ENCODE peak calls at places on chromosome 16, in nine cellular contexts. T is fibroblast of mammary gland; M is RWPE2; V is omental fat pad; P is BE2C; D is astrocyte of the spinal cord; J is activated CD8-positive, alpha-beta T cell treated with anti-CD3 and anti-CD28 coated beads for 36 hours; W is Caco-2; L is testis. K is an unnamed sample.

GRCh38 chr16:6375471-6376075 is 957.1 kb upstream of the RBFOX1 start:
- DNase-seq in T (no peak), D (peak), M (no peak), V (no peak), L (no peak), W (no peak), P (peak), J (no peak), K (no peak)

GRCh38 chr16:86492267-86492960 is 17.9 kb upstream of the FOXF1 start:
- DNase-seq in V (no peak), D (no peak), P (no peak), L (no peak), W (no peak), J (no peak), T (no peak), M (no peak), K (no peak)

GRCh38 chr16:85812031-85812807 is 12.7 kb downstream of the COX4I1 start:
- DNase-seq in D (no peak), L (no peak), V (no peak), T (no peak), P (no peak), W (no peak), M (no peak), J (no peak), K (no peak)

GRCh38 chr16:3642397-3643094 is 11.9 kb upstream of the DNASE1 start:
- DNase-seq in J (no peak), L (peak), W (peak), T (peak), D (peak), P (peak), M (no peak), V (no peak), K (no peak)

GRCh38 chr16:2825049-2825742 is 4.9 kb upstream of the ZG16B start:
- DNase-seq in W (no peak), T (no peak), D (no peak), L (no peak), J (no peak), P (no peak), M (peak), V (no peak), K (no peak)

GRCh38 chr16:46891910-46892309 is 7.7 kb downstream of the GPT2 start:
- DNase-seq in L (no peak), J (no peak), M (no peak), D (no peak), W (no peak), V (no peak), P (no peak), T (no peak), K (no peak)

GRCh38 chr16:46822270-46822669 is 8.7 kb downstream of the C16orf87 start:
- DNase-seq in W (no peak), V (no peak), L (no peak), M (no peak), J (peak), D (peak), P (no peak), T (peak), K (no peak)

GRCh38 chr16:35596467-35596866 is 2137.1 kb downstream of the TP53TG3F start:
- DNase-seq in D (no peak), V (no peak), W (no peak), P (no peak), L (no peak), M (no peak), J (no peak), T (no peak), K (no peak)

GRCh38 chr16:65388592-65388991 is 266.7 kb upstream of the CDH11 start:
- DNase-seq in M (no peak), J (no peak), P (no peak), V (no peak), D (peak), T (peak), L (no peak), W (no peak), K (no peak)

GRCh38 chr16:56608876-56609462 is 585 bp downstream of the MT2A start:
- DNase-seq in M (peak), T (no peak), W (no peak), L (no peak), V (no peak), D (no peak), J (peak), P (no peak), K (no peak)

GRCh38 chr16:22099256-22099975 is 7.1 kb downstream of the VWA3A start:
- DNase-seq in P (no peak), J (no peak), D (no peak), T (no peak), V (no peak), M (no peak), W (no peak), L (no peak), K (no peak)

GRCh38 chr16:19393226-19394074 is 24.2 kb upstream of the TMC5 start:
- DNase-seq in D (peak), M (peak), T (peak), W (peak), L (no peak), P (no peak), J (no peak), V (no peak), K (no peak)

GRCh38 chr16:31305219-31305618 is 45.4 kb downstream of the ITGAM start:
- DNase-seq in P (no peak), J (no peak), T (no peak), W (no peak), V (no peak), L (no peak), D (no peak), M (no peak), K (no peak)

GRCh38 chr16:23156946-23157460 is 7.8 kb upstream of the USP31 start:
- DNase-seq in V (no peak), J (no peak), D (no peak), W (no peak), M (no peak), T (no peak), P (no peak), L (no peak), K (no peak)

GRCh38 chr16:53061701-53062159 is 6.9 kb downstream of the CHD9 start:
- DNase-seq in J (peak), V (no peak), D (no peak), L (no peak), P (no peak), W (no peak), M (no peak), T (no peak), K (no peak)

GRCh38 chr16:28491970-28492474 is at the start of gene CLN3:
- DNase-seq in D (peak), P (peak), V (peak), T (peak), J (peak), M (peak), L (peak), W (peak), K (peak)

GRCh38 chr16:70701998-70702397 is 16.1 kb upstream of the MTSS2 start:
- DNase-seq in T (no peak), P (no peak), V (no peak), D (no peak), M (no peak), W (no peak), J (no peak), L (no peak), K (no peak)

GRCh38 chr16:11205754-11206459 is 50.1 kb downstream of the SOCS1 start:
- DNase-seq in W (no peak), T (no peak), P (no peak), L (no peak), D (no peak), V (no peak), J (no peak), M (no peak), K (no peak)

GRCh38 chr16:17605784-17606183 is 135.0 kb upstream of the XYLT1 start:
- DNase-seq in V (no peak), L (no peak), P (no peak), M (no peak), D (no peak), W (no peak), T (no peak), J (no peak), K (no peak)

GRCh38 chr16:73298562-73298961 is 250.6 kb upstream of the ZFHX3 start:
- DNase-seq in W (peak), P (no peak), T (no peak), D (peak), L (no peak), M (no peak), J (no peak), V (no peak), K (no peak)

GRCh38 chr16:64406661-64407267 is 715.1 kb downstream of the CDH11 start:
- DNase-seq in W (no peak), T (no peak), V (no peak), L (no peak), P (no peak), M (no peak), J (no peak), D (no peak), K (no peak)

GRCh38 chr16:83402969-83403368 is 404.8 kb upstream of the HSBP1 start:
- DNase-seq in L (no peak), T (peak), J (no peak), M (no peak), D (peak), W (no peak), P (no peak), V (no peak), K (no peak)

GRCh38 chr16:88350922-88351321 is 31.8 kb upstream of the ZNF469 start:
- DNase-seq in W (no peak), T (no peak), L (no peak), J (no peak), P (no peak), D (no peak), V (no peak), M (peak), K (no peak)

GRCh38 chr16:81189100-81189664 is 49.3 kb upstream of the BCO1 start:
- DNase-seq in L (peak), M (no peak), W (no peak), P (peak), T (peak), J (no peak), D (no peak), V (peak), K (no peak)

GRCh38 chr16:86286991-86287640 is 223.2 kb upstream of the FOXF1 start:
- DNase-seq in D (no peak), L (no peak), M (no peak), V (no peak), W (no peak), P (no peak), T (no peak), J (no peak), K (no peak)

GRCh38 chr16:53183442-53183841 is 128.7 kb downstream of the CHD9 start:
- DNase-seq in T (peak), V (no peak), J (no peak), M (no peak), W (no peak), D (no peak), L (no peak), P (no peak), K (no peak)

GRCh38 chr16:13471036-13471435 is 448.9 kb upstream of the ERCC4 start:
- DNase-seq in T (no peak), J (no peak), P (no peak), L (no peak), D (no peak), M (no peak), W (no peak), V (no peak), K (no peak)

GRCh38 chr16:15548482-15548891 is 94.5 kb downstream of the MARF1 start:
- DNase-seq in V (no peak), P (no peak), L (no peak), M (no peak), W (no peak), J (no peak), D (peak), T (no peak), K (no peak)

GRCh38 chr16:89304181-89304851 is 86.8 kb downstream of the ZNF778 start:
- DNase-seq in D (no peak), T (no peak), V (no peak), J (no peak), L (no peak), M (no peak), W (no peak), P (no peak), K (no peak)

GRCh38 chr16:88877564-88878289 is 11.3 kb upstream of the PABPN1L start:
- DNase-seq in M (no peak), D (no peak), J (no peak), P (no peak), T (no peak), L (no peak), W (no peak), V (no peak), K (no peak)

GRCh38 chr16:86531193-86531550 is 20.8 kb downstream of the FOXF1 start:
- DNase-seq in D (no peak), T (peak), W (no peak), V (no peak), J (no peak), P (no peak), L (peak), M (no peak), K (no peak)

GRCh38 chr16:30356401-30357084 is 1.4 kb upstream of the CD2BP2 start:
- DNase-seq in W (no peak), T (no peak), D (no peak), V (no peak), L (no peak), P (no peak), M (no peak), J (peak), K (no peak)

GRCh38 chr16:70478169-70478568 is 23.8 kb downstream of the FCSK start:
- DNase-seq in M (no peak), P (no peak), J (no peak), L (no peak), W (no peak), V (no peak), D (no peak), T (no peak), K (no peak)

GRCh38 chr16:1450218-1450617 is 5.9 kb upstream of the CCDC154 start:
- DNase-seq in M (no peak), D (no peak), T (no peak), V (no peak), P (no peak), L (no peak), W (no peak), J (no peak), K (no peak)
- TF ChIP-seq CTCF in M (no peak), D (no peak), T (no peak), V (no peak), P (peak), L (no peak), W (peak), J (no peak), K (no peak)

DNA sequence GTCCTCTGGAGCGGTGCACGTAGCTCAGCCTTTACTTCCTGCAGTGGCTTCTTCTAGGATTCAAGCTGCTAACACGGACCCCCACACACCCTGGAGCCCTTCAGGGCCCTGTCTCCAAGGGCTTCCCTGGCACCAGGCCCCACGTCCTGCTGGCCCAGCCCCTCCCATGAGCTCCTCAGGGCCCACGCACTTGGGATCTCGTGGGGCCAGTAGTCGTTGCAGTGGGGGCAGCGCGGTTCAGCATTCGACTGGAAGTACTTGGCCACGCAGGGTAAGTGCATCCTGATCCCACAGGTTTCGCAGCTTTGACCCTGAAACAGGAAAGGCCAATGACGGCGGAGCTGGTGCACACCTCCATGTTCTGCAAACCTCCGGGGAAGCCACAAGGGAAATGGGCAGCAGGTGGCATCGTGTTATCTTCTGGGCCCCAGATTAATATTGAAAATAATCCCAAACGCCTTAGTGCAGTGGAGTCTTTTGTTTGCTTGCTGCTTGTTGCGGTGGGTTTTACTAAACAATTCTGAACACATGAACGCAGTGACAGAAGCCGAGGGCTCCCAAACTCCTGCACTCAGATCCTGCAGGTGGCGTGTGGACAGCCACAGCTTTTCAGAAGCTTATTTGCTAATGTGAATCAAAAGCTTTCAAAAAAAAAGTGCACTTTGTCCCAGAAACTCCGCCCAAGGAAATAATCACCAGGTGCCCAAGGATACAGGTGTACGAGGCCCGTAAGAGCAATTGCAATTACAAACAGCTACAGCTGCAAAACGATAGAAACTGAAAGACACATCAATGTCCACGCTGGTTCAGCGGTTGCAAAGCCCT is 22.4 kb downstream of the KDM8 start:
- DNase-seq in D (no peak), J (no peak), T (no peak), W (no peak), P (no peak), M (peak), V (no peak), L (no peak), K (peak)
- TF ChIP-seq CTCF in D (peak), J (no peak), T (no peak), W (no peak), P (no peak), M (no peak), V (no peak), L (no peak), K (no peak)

GRCh38 chr16:680967-681745 is 946 bp downstream of the STUB1 start:
- DNase-seq in D (peak), T (peak), L (peak), M (no peak), J (no peak), W (no peak), V (no peak), P (peak), K (no peak)
- TF ChIP-seq CTCF in D (no peak), T (no peak), L (no peak), M (peak), J (no peak), W (no peak), V (no peak), P (peak), K (no peak)

DNA sequence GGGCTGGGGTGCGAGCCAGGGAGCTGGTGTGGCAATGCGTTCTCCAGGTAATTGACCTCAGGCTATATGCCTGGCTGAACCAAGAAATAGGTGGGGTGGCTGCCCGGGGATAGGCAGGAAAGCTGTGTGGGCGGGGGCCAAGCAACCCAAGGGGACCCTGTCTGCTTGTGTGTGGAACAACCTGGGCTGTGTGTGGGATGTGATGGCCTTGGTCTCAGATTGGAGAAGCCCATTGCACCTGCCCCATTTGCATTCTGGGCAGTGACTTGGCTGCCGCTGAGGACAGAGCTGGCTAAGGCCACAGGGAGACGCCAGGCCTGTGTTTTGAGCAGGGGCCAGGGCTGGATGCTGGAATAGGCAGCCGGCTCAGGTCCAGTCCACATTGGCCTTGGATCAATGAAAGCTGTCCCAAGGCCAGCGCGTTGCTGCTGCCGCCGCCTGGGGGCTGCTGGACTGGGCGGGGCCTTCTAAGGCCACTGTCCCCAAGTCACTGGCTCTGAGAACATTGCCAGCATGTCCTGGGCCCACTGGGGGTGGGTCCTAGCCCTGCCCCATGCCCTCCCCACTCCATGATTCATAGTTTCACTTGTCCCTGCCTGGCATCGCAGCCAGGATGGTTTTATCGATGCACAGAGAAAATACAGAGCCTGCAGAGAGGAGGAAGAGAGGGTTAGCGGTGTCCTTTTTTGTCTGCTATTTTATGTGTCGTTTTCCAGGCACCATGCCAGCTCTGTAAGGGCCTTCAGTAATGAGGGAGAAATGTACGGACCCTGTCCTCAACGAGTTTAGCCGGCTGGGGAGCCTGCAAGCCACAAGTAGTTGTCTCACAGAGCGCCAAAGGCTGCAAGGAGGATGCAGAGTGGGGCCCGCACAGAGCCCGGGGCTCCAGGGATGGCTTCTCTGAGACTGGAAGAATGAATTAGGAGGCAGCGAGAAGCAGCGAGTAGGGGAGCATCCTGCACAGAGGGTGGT is 43.9 kb downstream of the NKD1 start:
- DNase-seq in M (no peak), J (no peak), L (peak), V (no peak), T (no peak), D (no peak), P (no peak), W (no peak), K (no peak)
- TF ChIP-seq CTCF in M (no peak), J (no peak), L (no peak), V (no peak), T (no peak), D (no peak), P (no peak), W (no peak), K (no peak)

DNA sequence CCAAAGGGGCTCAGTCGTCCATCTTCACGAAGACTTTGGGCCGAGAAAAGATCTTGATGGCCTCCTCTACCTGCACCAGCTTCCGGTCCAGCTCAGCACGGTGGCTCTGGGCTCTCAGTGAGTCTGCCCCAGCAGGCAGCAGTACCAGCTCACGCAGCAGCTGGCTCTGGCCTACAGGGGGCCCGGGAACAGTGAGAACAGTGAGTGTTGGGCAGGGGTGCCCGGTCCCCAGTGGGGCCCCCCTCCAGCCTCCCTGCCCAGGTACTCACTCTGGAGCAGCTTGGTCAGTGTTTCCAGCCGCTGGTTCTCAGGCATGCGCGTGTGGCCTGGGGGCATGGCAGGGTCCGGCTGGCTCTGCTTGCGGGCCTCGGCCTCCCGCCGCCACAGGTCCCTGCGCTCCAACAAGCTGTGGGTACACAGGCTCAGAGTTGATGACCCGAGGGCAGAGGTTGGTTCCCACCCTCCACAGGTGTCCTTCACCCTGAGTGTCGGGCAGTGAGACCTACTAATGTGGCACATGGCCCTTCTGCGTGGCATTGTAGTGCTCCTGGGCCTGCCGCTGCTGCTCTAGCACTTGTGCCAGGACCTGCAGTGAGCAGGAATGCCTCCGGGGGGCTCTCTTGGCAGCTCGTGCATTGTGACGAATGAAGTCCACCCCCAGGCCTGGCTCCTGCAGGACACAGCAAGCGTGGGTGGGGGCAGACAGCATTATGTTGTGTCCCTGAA is 2.6 kb downstream of the PARD6A start:
- DNase-seq in P (peak), W (peak), T (no peak), D (no peak), J (peak), M (no peak), V (no peak), L (no peak), K (no peak)
- TF ChIP-seq CTCF in P (peak), W (peak), T (peak), D (peak), J (peak), M (peak), V (no peak), L (no peak), K (peak)